ENCODE peak calls at places on chromosomes 7 and 10, in nine cellular contexts. R is psoas muscle; M is activated CD8-positive, alpha-beta memory T cell treated with anti-CD3 and anti-CD28 coated beads for 4 hours; Q is NCI-H1092; T is Peyer's patch; V is activated CD4-positive, CD25-positive, alpha-beta regulatory T cell treated with anti-CD3 and anti-CD28 coated beads, Interleukin-2, amount 50 U/mL, for 72 hours; D is posterior cingulate gyrus; C is body of pancreas; E is brain pericyte. I is an unnamed sample.

GRCh38 chr10:6574777-6575176 is 5.3 kb downstream of the PRKCQ start:
- DNase-seq in R (no peak), M (no peak), Q (no peak), T (no peak), V (no peak), D (no peak), C (no peak), E (no peak), I (no peak)

GRCh38 chr10:113178771-113179170 is 228.7 kb downstream of the TCF7L2 start:
- DNase-seq in R (no peak), M (no peak), Q (no peak), T (no peak), V (no peak), D (no peak), C (no peak), E (no peak), I (no peak)

GRCh38 chr7:140463111-140463510 is 16.2 kb downstream of the MKRN1 start:
- DNase-seq in R (no peak), M (no peak), Q (no peak), T (no peak), V (no peak), D (no peak), C (no peak), E (no peak), I (no peak)

GRCh38 chr7:50466815-50467569 is 16.8 kb upstream of the FIGNL1 start:
- DNase-seq in R (no peak), M (no peak), Q (no peak), T (no peak), V (no peak), D (no peak), C (no peak), E (no peak), I (no peak)

GRCh38 chr10:69392481-69393000 is 24.2 kb downstream of the TACR2 start:
- DNase-seq in R (peak), M (peak), Q (peak), T (peak), V (peak), D (peak), C (peak), E (peak), I (peak)

GRCh38 chr10:132856869-132857524 is 71.0 kb upstream of the NKX6-2 start:
- DNase-seq in R (no peak), M (no peak), Q (no peak), T (no peak), V (peak), D (no peak), C (peak), E (no peak), I (no peak)

GRCh38 chr7:116592041-116592355 is 67.2 kb downstream of the CAV1 start:
- DNase-seq in R (no peak), M (no peak), Q (no peak), T (no peak), V (no peak), D (no peak), C (no peak), E (no peak), I (no peak)

GRCh38 chr10:103916254-103916653 is 1.7 kb downstream of the STN1 start:
- DNase-seq in R (no peak), M (no peak), Q (no peak), T (no peak), V (no peak), D (no peak), C (no peak), E (no peak), I (no peak)

GRCh38 chr10:48608926-48609325 is 4.1 kb upstream of the ARHGAP22 start:
- DNase-seq in R (no peak), M (no peak), Q (no peak), T (no peak), V (no peak), D (no peak), C (no peak), E (no peak), I (no peak)